ENCODE peak calls at places on chromosomes 12 and 14, in eight cellular contexts. U is mucosa of gallbladder; N is epithelial cell of esophagus; Z is stimulated activated CD4-positive, alpha-beta T cell treated with anti-CD3 and anti-CD28 coated beads, Interleukin-12 subunit alpha, Interleukin-12 subunit beta, amount 100 ng/mL, for 24 hours; L is GM04504; M is GM23338; D is heart right ventricle; F is mesenchymal stem cell. I is an unnamed sample.

GRCh38 chr12:92649511-92650227 is 53.1 kb upstream of the PLEKHG7 start:
- DNase-seq in D (no peak), Z (peak), U (peak), M (peak), F (peak), L (peak), N (peak), I (peak)

GRCh38 chr12:123516221-123516780 is 17.2 kb downstream of the RILPL1 start:
- DNase-seq in Z (no peak), F (peak), D (no peak), N (no peak), M (no peak), L (no peak), U (no peak), I (no peak)

GRCh38 chr12:3101309-3102022 is 24.3 kb downstream of the TSPAN9 start:
- DNase-seq in U (no peak), N (peak), L (no peak), M (no peak), Z (no peak), F (no peak), D (no peak), I (no peak)

GRCh38 chr12:109744991-109745942 is 31.6 kb downstream of the FAM222A start:
- DNase-seq in F (peak), L (no peak), D (no peak), U (no peak), N (peak), M (no peak), Z (no peak), I (no peak)

GRCh38 chr14:67977468-67978034 is 158.0 kb downstream of the RAD51B start:
- DNase-seq in L (no peak), U (no peak), D (no peak), N (no peak), F (no peak), Z (no peak), M (no peak), I (no peak)

GRCh38 chr12:27493260-27493935 is 30.6 kb upstream of the PPFIBP1 start:
- DNase-seq in U (no peak), N (peak), L (no peak), D (no peak), M (no peak), Z (no peak), F (peak), I (no peak)

GRCh38 chr14:88424573-88424972 is 39.1 kb downstream of the SPATA7 start:
- DNase-seq in Z (no peak), N (no peak), F (no peak), M (no peak), U (no peak), D (no peak), L (peak), I (no peak)

GRCh38 chr12:6820171-6820570 is 1.4 kb upstream of the GPR162 start:
- DNase-seq in M (no peak), L (no peak), Z (no peak), D (no peak), F (no peak), U (no peak), N (no peak), I (no peak)

GRCh38 chr12:49206389-49206788 is 17.5 kb upstream of the TUBA1A start:
- DNase-seq in D (no peak), M (no peak), F (no peak), L (no peak), N (no peak), Z (no peak), U (no peak), I (no peak)

GRCh38 chr12:71057330-71057729 is 100.5 kb downstream of the TSPAN8 start:
- DNase-seq in F (no peak), M (no peak), L (no peak), U (no peak), N (no peak), Z (no peak), D (no peak), I (no peak)

GRCh38 chr12:20220339-20220738 is 148.0 kb upstream of the PDE3A start:
- DNase-seq in U (no peak), Z (no peak), L (peak), M (peak), F (peak), D (no peak), N (peak), I (peak)

GRCh38 chr12:45674583-45674982 is 54.9 kb upstream of the ARID2 start:
- DNase-seq in N (peak), M (no peak), F (peak), L (peak), U (peak), D (peak), Z (no peak), I (no peak)

GRCh38 chr12:113862570-113863454 is 103.3 kb downstream of the RBM19 start:
- DNase-seq in N (peak), M (peak), Z (no peak), U (no peak), D (no peak), F (peak), L (peak), I (no peak)

GRCh38 chr14:36553650-36554260 is 28.7 kb downstream of the NKX2-8 start:
- DNase-seq in M (peak), D (no peak), N (peak), U (no peak), Z (no peak), F (peak), L (peak), I (no peak)

GRCh38 chr12:22527999-22528398 is 16.3 kb downstream of the C2CD5 start:
- DNase-seq in F (peak), L (peak), Z (no peak), M (no peak), D (no peak), N (no peak), U (no peak), I (no peak)

GRCh38 chr12:95700316-95700785 is 90.2 kb downstream of the NTN4 start:
- DNase-seq in D (no peak), L (peak), N (peak), F (peak), Z (no peak), U (no peak), M (no peak), I (no peak)

GRCh38 chr14:92998957-92999356 is 76.0 kb downstream of the CHGA start:
- DNase-seq in N (no peak), D (peak), Z (no peak), L (no peak), M (no peak), F (no peak), U (no peak), I (no peak)

GRCh38 chr14:92584856-92585255 is 71.3 kb downstream of the RIN3 start:
- DNase-seq in N (no peak), D (no peak), U (no peak), F (peak), Z (no peak), M (no peak), L (no peak), I (no peak)

GRCh38 chr12:583251-583869 is 79.9 kb downstream of the NINJ2 start:
- DNase-seq in N (no peak), Z (no peak), F (no peak), M (no peak), D (peak), L (no peak), U (no peak), I (no peak)

GRCh38 chr12:123000578-123000977 is 20.1 kb downstream of the ARL6IP4 start:
- DNase-seq in U (no peak), F (no peak), Z (no peak), M (no peak), D (no peak), L (no peak), N (no peak), I (no peak)

GRCh38 chr14:95953111-95953724 is 76.6 kb downstream of the TUNAR start:
- DNase-seq in D (no peak), N (peak), M (peak), F (no peak), Z (no peak), L (no peak), U (no peak), I (peak)

GRCh38 chr12:6141048-6141447 is 16.6 kb upstream of the VWF start:
- DNase-seq in L (no peak), N (no peak), Z (peak), M (no peak), F (peak), D (no peak), U (peak), I (no peak)

GRCh38 chr14:103915616-103916015 is 12.6 kb upstream of the TDRD9 start:
- DNase-seq in U (no peak), F (no peak), L (no peak), D (no peak), Z (no peak), M (no peak), N (no peak), I (no peak)

GRCh38 chr12:132163911-132164288 is 19.6 kb downstream of the NOC4L start:
- DNase-seq in U (no peak), L (no peak), F (no peak), N (no peak), Z (no peak), M (no peak), D (no peak), I (no peak)

GRCh38 chr12:81229718-81230117 is 151.8 kb downstream of the ACSS3 start:
- DNase-seq in F (no peak), Z (no peak), M (no peak), D (no peak), N (no peak), L (no peak), U (no peak), I (no peak)

GRCh38 chr12:85278598-85279448 is 1.2 kb upstream of the ALX1 start:
- DNase-seq in F (peak), D (peak), Z (no peak), L (no peak), N (no peak), U (no peak), M (peak), I (no peak)

GRCh38 chr12:16384732-16385131 is 37.3 kb downstream of the MGST1 start:
- DNase-seq in Z (no peak), M (peak), L (no peak), N (no peak), U (no peak), F (no peak), D (no peak), I (no peak)

GRCh38 chr14:87888136-87888999 is 104.6 kb downstream of the GALC start:
- DNase-seq in D (peak), M (peak), Z (no peak), U (no peak), F (no peak), N (peak), L (no peak), I (peak)

GRCh38 chr12:58051378-58051777 is 110.0 kb downstream of the ATP23 start:
- DNase-seq in U (no peak), N (no peak), F (no peak), M (no peak), D (no peak), Z (no peak), L (no peak), I (no peak)

GRCh38 chr12:113467154-113467513 is 4.5 kb downstream of the LHX5 start:
- DNase-seq in L (no peak), F (no peak), U (no peak), M (peak), D (no peak), N (peak), Z (no peak), I (no peak)

GRCh38 chr14:77120771-77121743 is 20.5 kb downstream of the ZDHHC22 start:
- DNase-seq in N (no peak), Z (no peak), D (no peak), M (no peak), L (no peak), F (no peak), U (no peak), I (no peak)

GRCh38 chr12:104358353-104359003 is 54.9 kb downstream of the EID3 start:
- DNase-seq in F (peak), D (peak), L (no peak), N (peak), M (peak), Z (peak), U (peak), I (peak)